ENCODE peak calls at places on chromosomes 12 and 14, in nine cellular contexts. V, P, Q, S, X, T, M, W and C are unnamed samples.

GRCh38 chr14:59482471-59483331 is 1.5 kb downstream of the L3HYPDH start:
- DNase-seq in V (no peak), P (no peak), Q (peak), S (no peak), X (peak), T (no peak), M (peak), W (no peak), C (peak)

GRCh38 chr12:9149372-9149771 is 33.7 kb upstream of the A2M start:
- DNase-seq in V (peak), P (no peak), Q (no peak), S (no peak), X (peak), T (no peak), M (no peak), W (no peak), C (no peak)

GRCh38 chr12:51359851-51360250 is 13.4 kb upstream of the CELA1 start:
- DNase-seq in V (no peak), P (no peak), Q (no peak), S (no peak), X (no peak), T (no peak), M (no peak), W (no peak), C (no peak)

GRCh38 chr12:57103856-57104255 is 7.3 kb downstream of the STAT6 start:
- DNase-seq in V (no peak), P (no peak), Q (no peak), S (no peak), X (no peak), T (no peak), M (no peak), W (no peak), C (no peak)

GRCh38 chr12:58918475-58918874 is 1.8 kb downstream of the LRIG3 start:
- DNase-seq in V (no peak), P (no peak), Q (no peak), S (no peak), X (peak), T (no peak), M (no peak), W (no peak), C (peak)

GRCh38 chr14:51663783-51664326 is 12.1 kb downstream of the FRMD6 start:
- DNase-seq in V (peak), P (no peak), Q (no peak), S (no peak), X (no peak), T (no peak), M (no peak), W (no peak), C (no peak)

GRCh38 chr12:47356129-47356622 is 276.4 kb upstream of the AMIGO2 start:
- DNase-seq in V (peak), P (no peak), Q (no peak), S (no peak), X (peak), T (no peak), M (no peak), W (no peak), C (no peak)

GRCh38 chr12:88639361-88639760 is 59.1 kb upstream of the KITLG start:
- DNase-seq in V (no peak), P (no peak), Q (peak), S (no peak), X (no peak), T (no peak), M (no peak), W (no peak), C (peak)

GRCh38 chr14:95516554-95517209 is at the start of gene SYNE3:
- DNase-seq in V (peak), P (peak), Q (peak), S (no peak), X (no peak), T (peak), M (no peak), W (peak), C (no peak)

GRCh38 chr14:91283666-91284065 is 39.2 kb upstream of the GPR68 start:
- DNase-seq in V (no peak), P (no peak), Q (no peak), S (no peak), X (no peak), T (no peak), M (no peak), W (no peak), C (no peak)

GRCh38 chr12:52645120-52645761 is 6.8 kb downstream of the KRT2 start:
- DNase-seq in V (peak), P (no peak), Q (no peak), S (peak), X (peak), T (no peak), M (no peak), W (no peak), C (no peak)

GRCh38 chr12:39070775-39071174 is 165.4 kb upstream of the CPNE8 start:
- DNase-seq in V (no peak), P (no peak), Q (no peak), S (no peak), X (peak), T (no peak), M (no peak), W (no peak), C (no peak)

GRCh38 chr12:109289004-109289403 is 20.1 kb downstream of the FOXN4 start:
- DNase-seq in V (no peak), P (no peak), Q (no peak), S (no peak), X (no peak), T (no peak), M (no peak), W (no peak), C (no peak)

GRCh38 chr14:85421166-85421877 is 108.6 kb upstream of the FLRT2 start:
- DNase-seq in V (no peak), P (no peak), Q (no peak), S (no peak), X (peak), T (peak), M (no peak), W (no peak), C (peak)

GRCh38 chr14:74333909-74334308 is 14.4 kb upstream of the VRTN start:
- DNase-seq in V (no peak), P (no peak), Q (no peak), S (no peak), X (peak), T (no peak), M (peak), W (no peak), C (peak)

GRCh38 chr14:94374749-94375148 is 13.7 kb downstream of the SERPINA1 start:
- DNase-seq in V (no peak), P (no peak), Q (no peak), S (no peak), X (no peak), T (no peak), M (no peak), W (no peak), C (no peak)

GRCh38 chr14:94376976-94377865 is 11.2 kb downstream of the SERPINA1 start:
- DNase-seq in V (no peak), P (no peak), Q (no peak), S (no peak), X (peak), T (no peak), M (no peak), W (no peak), C (no peak)

GRCh38 chr14:94377866-94378470 is 10.4 kb downstream of the SERPINA1 start:
- DNase-seq in V (no peak), P (no peak), Q (no peak), S (no peak), X (no peak), T (no peak), M (no peak), W (no peak), C (no peak)

GRCh38 chr14:94375552-94376107 is 12.8 kb downstream of the SERPINA1 start:
- DNase-seq in V (no peak), P (no peak), Q (no peak), S (no peak), X (no peak), T (no peak), M (no peak), W (no peak), C (no peak)

GRCh38 chr14:94376108-94376975 is 12.1 kb downstream of the SERPINA1 start:
- DNase-seq in V (no peak), P (no peak), Q (no peak), S (no peak), X (no peak), T (no peak), M (no peak), W (no peak), C (no peak)
- TF ChIP-seq CTCF in V (no peak), P (no peak), Q (no peak), S (no peak), X (no peak), T (no peak), M (no peak), W (no peak), C (no peak)

DNA sequence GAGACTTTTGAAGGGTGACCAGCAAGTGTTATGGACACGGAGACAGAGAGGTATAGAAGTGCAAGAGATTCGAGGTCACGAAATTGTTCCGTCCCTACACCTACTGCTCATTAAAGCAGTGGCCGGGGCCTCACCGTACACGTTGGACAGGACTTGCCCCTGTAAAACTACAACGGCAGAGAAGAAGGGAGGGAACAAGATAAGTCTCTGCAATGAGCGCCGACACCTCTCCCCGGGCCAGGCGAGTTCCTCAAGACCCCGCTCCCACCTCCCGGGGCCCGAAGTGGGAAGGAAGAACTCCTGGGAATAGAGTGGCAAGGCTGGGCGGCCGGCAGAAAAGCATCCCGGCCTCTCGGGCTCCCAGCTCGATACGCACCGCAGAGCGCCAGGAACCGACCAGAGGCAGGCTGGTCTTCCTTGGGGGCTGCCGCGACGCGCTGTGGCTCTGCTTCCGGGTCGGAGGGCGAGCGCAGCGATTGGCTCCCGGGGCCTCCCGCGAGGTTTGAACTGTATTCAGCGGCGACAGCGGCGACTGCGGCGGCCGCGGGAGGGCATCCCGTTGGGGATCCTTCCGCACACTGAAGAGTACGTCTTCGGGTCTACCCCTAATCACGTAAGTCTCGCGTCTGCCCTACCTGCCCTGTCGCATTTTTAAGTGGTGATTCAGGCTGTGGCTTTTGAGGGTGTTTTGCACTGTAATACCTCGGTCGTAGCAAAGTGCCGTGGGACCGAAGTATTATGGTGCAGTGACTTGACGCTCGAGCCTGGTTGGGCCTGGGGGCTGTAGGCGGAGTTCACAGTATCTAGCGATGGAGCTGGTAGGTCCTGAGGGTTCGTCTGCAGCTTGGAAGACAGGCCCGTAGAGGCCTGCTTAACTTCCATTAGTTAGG is at the start of the genes NUP37 and PARPBP:
- DNase-seq in V (peak), P (peak), Q (peak), S (peak), X (peak), T (peak), M (peak), W (peak), C (peak)
- TF ChIP-seq CTCF in V (no peak), P (no peak), Q (no peak), S (no peak), X (peak), T (no peak), M (no peak), W (no peak), C (no peak)

GRCh38 chr14:77862154-77862783 is 62.4 kb downstream of the ADCK1 start:
- DNase-seq in V (peak), P (peak), Q (peak), S (peak), X (peak), T (peak), M (peak), W (peak), C (peak)
- TF ChIP-seq CTCF in V (peak), P (peak), Q (peak), S (peak), X (peak), T (peak), M (peak), W (peak), C (peak)

GRCh38 chr12:44003721-44004120 is 167.8 kb downstream of the TMEM117 start:
- DNase-seq in V (no peak), P (no peak), Q (no peak), S (no peak), X (peak), T (no peak), M (no peak), W (no peak), C (no peak)

GRCh38 chr12:44002607-44003006 is 166.7 kb downstream of the TMEM117 start:
- DNase-seq in V (no peak), P (no peak), Q (no peak), S (no peak), X (no peak), T (no peak), M (no peak), W (no peak), C (no peak)

DNA sequence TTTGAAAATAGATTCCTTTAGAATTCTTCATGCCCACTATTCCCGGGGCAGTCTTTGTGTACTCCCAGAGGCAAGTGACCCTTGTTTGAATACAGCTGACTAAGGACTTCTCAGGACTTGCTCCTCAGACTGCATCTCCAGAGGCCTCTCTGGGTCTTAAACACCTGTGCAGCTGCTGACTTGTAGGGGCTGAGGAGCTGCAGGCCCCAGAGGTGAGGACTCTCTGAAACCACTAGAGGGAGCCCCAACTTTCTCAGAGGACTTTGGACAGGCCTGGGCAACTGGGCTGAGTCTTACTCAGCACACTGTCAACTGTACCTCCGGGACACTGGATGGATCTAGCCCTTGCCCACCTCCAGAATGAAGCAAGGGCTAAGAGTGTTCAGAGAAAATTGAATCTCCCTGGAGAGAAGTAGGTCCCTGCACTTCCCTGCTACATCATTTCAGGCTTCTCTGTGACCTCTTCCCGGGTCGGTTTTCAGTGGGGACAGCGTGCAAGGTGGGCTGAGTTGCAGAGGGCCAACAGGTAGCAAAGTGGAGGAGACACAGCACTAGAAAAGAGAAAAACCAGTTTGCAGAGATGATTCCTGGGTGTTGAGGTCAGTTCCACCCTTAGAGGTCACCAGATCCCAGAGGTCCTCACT is 164.6 kb downstream of the TMEM117 start:
- DNase-seq in V (peak), P (no peak), Q (peak), S (no peak), X (peak), T (peak), M (peak), W (no peak), C (peak)
- TF ChIP-seq CTCF in V (peak), P (no peak), Q (peak), S (no peak), X (peak), T (peak), M (peak), W (no peak), C (peak)

DNA sequence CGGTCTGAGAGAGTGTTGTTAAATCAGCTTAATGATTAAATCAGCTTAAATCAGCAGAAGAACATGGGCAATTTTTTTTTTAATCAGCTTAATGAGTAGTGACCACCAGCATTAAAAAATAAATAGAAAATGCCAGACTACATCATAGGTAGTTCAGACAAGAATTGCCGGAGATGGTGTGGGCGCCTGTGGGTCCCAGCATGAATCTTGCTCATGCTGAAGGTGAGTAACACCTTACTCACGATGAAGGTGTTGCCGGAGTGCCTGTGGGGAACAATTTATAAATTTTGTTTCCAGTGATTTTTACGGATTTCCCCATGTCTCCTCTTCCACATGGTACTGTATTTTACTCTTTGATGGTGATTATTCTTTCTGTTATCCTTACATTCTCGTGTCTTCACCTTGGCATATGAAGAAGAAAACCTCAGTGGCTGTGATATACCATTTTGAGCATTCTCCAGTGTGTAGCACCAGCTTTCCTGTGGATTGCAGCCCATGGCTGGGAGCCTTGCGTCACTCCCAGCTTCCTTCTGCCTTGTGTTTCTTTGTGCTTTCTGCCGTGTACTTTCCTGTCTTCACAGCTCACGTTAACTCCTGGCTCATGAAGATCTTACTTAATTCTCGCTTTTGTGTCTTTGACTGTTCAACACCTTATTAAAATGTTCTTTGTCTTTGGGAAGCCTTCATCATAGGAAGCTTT is 4.7 kb downstream of the TDRD9 start:
- DNase-seq in V (no peak), P (no peak), Q (no peak), S (no peak), X (peak), T (no peak), M (no peak), W (no peak), C (no peak)
- TF ChIP-seq CTCF in V (no peak), P (no peak), Q (no peak), S (no peak), X (no peak), T (no peak), M (no peak), W (no peak), C (no peak)

GRCh38 chr14:80768646-80769045 is 172.9 kb downstream of the CEP128 start:
- DNase-seq in V (no peak), P (no peak), Q (no peak), S (no peak), X (peak), T (no peak), M (no peak), W (no peak), C (no peak)
- TF ChIP-seq CTCF in V (no peak), P (no peak), Q (no peak), S (no peak), X (no peak), T (no peak), M (no peak), W (no peak), C (no peak)

GRCh38 chr14:65261946-65262345 is 150.6 kb upstream of the FUT8 start:
- DNase-seq in V (no peak), P (no peak), Q (no peak), S (no peak), X (no peak), T (no peak), M (no peak), W (no peak), C (no peak)
- TF ChIP-seq CTCF in V (no peak), P (no peak), Q (no peak), S (no peak), X (no peak), T (no peak), M (no peak), W (no peak), C (no peak)

DNA sequence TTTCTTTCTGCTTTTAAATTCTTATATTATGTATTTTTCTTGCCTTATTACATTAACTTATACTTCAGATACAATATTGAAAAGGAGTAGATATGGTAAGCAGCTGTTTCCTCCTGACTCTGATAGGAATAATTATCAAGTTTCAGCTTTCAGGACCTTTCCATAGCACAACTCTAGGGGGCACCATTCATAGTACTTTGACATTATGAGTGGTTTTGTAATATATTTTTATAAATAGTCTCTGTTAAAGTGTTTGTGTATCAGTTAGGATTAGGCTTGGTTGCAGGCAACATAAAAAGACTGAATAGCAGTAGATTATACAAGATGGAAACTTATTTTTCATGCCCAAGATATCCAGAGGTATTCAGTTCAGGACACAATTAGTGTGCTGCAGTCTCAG is 27.9 kb upstream of the PARP11 start:
- DNase-seq in V (no peak), P (no peak), Q (no peak), S (no peak), X (no peak), T (no peak), M (no peak), W (no peak), C (no peak)
- TF ChIP-seq CTCF in V (peak), P (no peak), Q (no peak), S (no peak), X (no peak), T (no peak), M (no peak), W (no peak), C (no peak)